ENCODE peak calls at places on chromosome 5, in nine cellular contexts. N, O, P, Z, K, C, F, T and D are unnamed samples. For H3K27me3 and H3K36me3, the result is how much of the 10 kb centered on the place peaks cover.

GRCh38 chr5:72558383-72558782 is 51.2 kb upstream of the ZNF366 start:
- DNase-seq in N (no peak), O (no peak), P (no peak), Z (no peak), K (no peak), C (no peak), F (no peak), T (no peak), D (no peak)

GRCh38 chr5:137220523-137220927 is 278.6 kb downstream of the SPOCK1 start:
- DNase-seq in N (no peak), O (peak), P (no peak), Z (no peak), K (no peak), C (no peak), F (peak), T (no peak), D (peak)

GRCh38 chr5:109411627-109412026 is 1.9 kb upstream of the PJA2 start:
- DNase-seq in N (no peak), O (no peak), P (no peak), Z (no peak), K (no peak), C (no peak), F (peak), T (no peak), D (peak)

GRCh38 chr5:178227138-178227659 is 5.4 kb downstream of the PHYKPL start:
- DNase-seq in N (no peak), O (no peak), P (no peak), Z (no peak), K (no peak), C (peak), F (no peak), T (peak), D (no peak)

GRCh38 chr5:96809898-96810297 is 2.2 kb upstream of the ERAP1 start:
- DNase-seq in N (no peak), O (no peak), P (peak), Z (no peak), K (peak), C (no peak), F (no peak), T (no peak), D (no peak)

GRCh38 chr5:138706655-138707480 is 46.4 kb upstream of the CTNNA1 start:
- DNase-seq in N (no peak), O (no peak), P (no peak), Z (no peak), K (peak), C (peak), F (peak), T (no peak), D (peak)

GRCh38 chr5:79990598-79991507 is at the start of gene MTX3:
- DNase-seq in N (peak), O (peak), P (peak), Z (peak), K (peak), C (peak), F (peak), T (peak), D (peak)

GRCh38 chr5:89851911-89852310 is 557.6 kb downstream of the CETN3 start:
- DNase-seq in N (no peak), O (no peak), P (no peak), Z (no peak), K (no peak), C (no peak), F (no peak), T (no peak), D (no peak)

GRCh38 chr5:102211165-102211564 is 84.9 kb downstream of the SLCO4C1 start:
- DNase-seq in N (no peak), O (no peak), P (no peak), Z (no peak), K (no peak), C (no peak), F (no peak), T (no peak), D (no peak)

GRCh38 chr5:104733063-104733719 is 1170.6 kb upstream of the NUDT12 start:
- DNase-seq in N (no peak), O (no peak), P (no peak), Z (no peak), K (no peak), C (no peak), F (no peak), T (no peak), D (no peak)

GRCh38 chr5:104739503-104739902 is 1176.9 kb upstream of the NUDT12 start:
- DNase-seq in N (no peak), O (no peak), P (no peak), Z (no peak), K (no peak), C (no peak), F (no peak), T (no peak), D (no peak)

GRCh38 chr5:104739905-104740304 is 1177.3 kb upstream of the NUDT12 start:
- DNase-seq in N (no peak), O (no peak), P (no peak), Z (no peak), K (no peak), C (no peak), F (no peak), T (no peak), D (no peak)

GRCh38 chr5:104734046-104734445 is 1171.5 kb upstream of the NUDT12 start:
- DNase-seq in N (no peak), O (no peak), P (no peak), Z (no peak), K (no peak), C (no peak), F (no peak), T (no peak), D (no peak)
- TF ChIP-seq CTCF in N (no peak), O (no peak), P (no peak), Z (no peak), K (no peak), C (no peak), F (no peak), T (no peak), D (no peak)

GRCh38 chr5:173245319-173246134 is 10.5 kb upstream of the NKX2-5 start:
- DNase-seq in N (no peak), O (peak), P (no peak), Z (no peak), K (no peak), C (no peak), F (no peak), T (no peak), D (no peak)
- H3K27me3 ChIP-seq in N (half or more), O (under half), P (half or more), Z (half or more), K (under half), C (under half), F (half or more), T (half or more), D (half or more)

GRCh38 chr5:150394912-150395689 is 17.6 kb downstream of the CD74 start:
- DNase-seq in N (no peak), O (no peak), P (no peak), Z (no peak), K (no peak), C (peak), F (no peak), T (no peak), D (no peak)

GRCh38 chr5:150389759-150390256 is 22.9 kb downstream of the CD74 start:
- DNase-seq in N (no peak), O (no peak), P (no peak), Z (no peak), K (no peak), C (no peak), F (no peak), T (no peak), D (no peak)

GRCh38 chr5:150392680-150393079 is 20.0 kb downstream of the CD74 start:
- DNase-seq in N (no peak), O (no peak), P (no peak), Z (no peak), K (no peak), C (no peak), F (no peak), T (no peak), D (no peak)

GRCh38 chr5:150394103-150394502 is 18.6 kb downstream of the CD74 start:
- DNase-seq in N (no peak), O (no peak), P (no peak), Z (no peak), K (no peak), C (no peak), F (no peak), T (no peak), D (peak)

DNA sequence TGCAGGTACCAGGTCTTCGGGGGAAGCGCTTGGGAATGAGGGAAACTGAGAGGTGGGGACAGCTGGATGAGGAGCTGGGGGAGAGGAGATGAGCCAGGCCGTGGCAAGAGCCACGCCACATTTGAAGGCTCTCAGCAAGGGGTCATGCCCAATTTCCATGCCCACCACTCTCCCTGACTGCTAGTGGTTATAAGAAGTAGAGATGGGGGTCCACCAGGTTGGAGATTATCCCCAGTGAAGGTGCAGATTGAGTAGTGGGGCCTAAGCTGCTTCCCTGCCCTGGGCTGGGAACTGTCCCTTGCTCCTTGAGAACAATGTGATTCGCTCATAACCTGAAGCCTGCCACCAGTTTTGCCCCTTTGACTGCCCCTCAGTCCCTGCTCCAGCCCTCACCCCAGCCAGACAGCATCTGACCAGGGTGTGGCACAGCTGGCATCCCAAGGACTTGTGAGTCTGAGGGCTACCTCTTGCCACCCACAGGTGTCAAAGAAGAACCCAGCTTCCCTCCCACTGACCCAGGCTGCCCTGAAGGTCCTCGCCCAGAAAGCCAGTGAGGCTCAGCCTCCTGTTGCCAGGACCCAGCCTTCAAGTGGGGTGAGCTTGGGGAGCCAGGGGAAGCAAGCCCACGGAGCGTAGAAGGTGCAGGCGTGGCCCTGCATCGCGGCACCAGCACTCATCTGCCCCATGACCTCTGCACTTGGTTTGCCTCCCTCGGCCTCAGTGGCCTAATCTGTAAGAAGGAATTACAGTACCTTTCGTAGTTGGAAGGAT is 21.5 kb downstream of the CD74 start:
- DNase-seq in N (no peak), O (no peak), P (no peak), Z (no peak), K (no peak), C (no peak), F (no peak), T (no peak), D (no peak)
- H3K36me3 ChIP-seq in N (half or more), O (under half), P (under half), Z (half or more), K (half or more), C (under half), F (under half), T (under half), D (under half)

GRCh38 chr5:130074820-130075219 is 170.6 kb downstream of the CHSY3 start:
- DNase-seq in N (no peak), O (no peak), P (no peak), Z (no peak), K (no peak), C (no peak), F (no peak), T (no peak), D (no peak)

GRCh38 chr5:130077007-130077406 is 172.7 kb downstream of the CHSY3 start:
- DNase-seq in N (no peak), O (no peak), P (no peak), Z (no peak), K (no peak), C (no peak), F (no peak), T (no peak), D (no peak)
- TF ChIP-seq CTCF in N (no peak), O (peak), P (no peak), Z (no peak), K (no peak), C (no peak), F (peak), T (no peak), D (peak)

GRCh38 chr5:1883120-1883924 is 597 bp upstream of the IRX4 start:
- DNase-seq in N (peak), O (peak), P (no peak), Z (no peak), K (no peak), C (peak), F (no peak), T (peak), D (no peak)
- H3K27me3 ChIP-seq in N (half or more), O (half or more), P (half or more), Z (half or more), K (under half), C (under half), F (half or more), T (half or more), D (half or more)

DNA sequence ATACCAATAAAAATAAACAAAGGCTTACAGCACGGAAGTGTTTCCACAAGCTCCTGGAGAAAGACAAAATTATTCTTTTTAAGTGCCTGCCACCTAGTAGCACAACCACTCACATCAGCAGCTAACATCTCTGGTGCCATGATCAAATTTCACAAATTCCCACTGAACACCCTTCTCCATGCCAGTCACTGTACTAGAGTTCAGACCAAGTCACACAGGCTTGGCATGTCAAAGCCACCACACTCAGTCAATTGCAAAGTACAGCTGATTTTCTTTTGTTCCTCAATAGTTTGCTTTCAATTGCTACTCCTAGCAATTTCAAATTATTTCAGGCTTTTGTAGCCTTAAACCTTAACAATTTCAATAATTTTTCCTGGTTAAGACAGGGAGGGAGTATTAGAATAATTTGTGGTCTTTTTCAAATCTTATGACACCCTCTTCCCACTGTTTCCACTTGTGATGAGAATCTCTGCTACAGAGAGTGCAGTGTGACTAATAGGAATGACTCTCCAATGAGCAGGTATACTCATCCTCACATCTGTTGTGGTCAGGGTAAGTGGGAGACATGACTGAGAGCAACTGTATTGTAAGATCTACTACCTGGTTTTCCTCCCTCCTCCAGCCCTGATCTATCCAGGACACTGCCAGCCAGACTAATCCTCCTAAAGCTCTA is 46.2 kb downstream of the RNF145 start:
- DNase-seq in N (no peak), O (no peak), P (no peak), Z (no peak), K (no peak), C (no peak), F (peak), T (no peak), D (peak)
- H3K36me3 ChIP-seq in N (under half), O (under half), P (under half), Z (half or more), K (half or more), C (under half), F (under half), T (under half), D (under half)

DNA sequence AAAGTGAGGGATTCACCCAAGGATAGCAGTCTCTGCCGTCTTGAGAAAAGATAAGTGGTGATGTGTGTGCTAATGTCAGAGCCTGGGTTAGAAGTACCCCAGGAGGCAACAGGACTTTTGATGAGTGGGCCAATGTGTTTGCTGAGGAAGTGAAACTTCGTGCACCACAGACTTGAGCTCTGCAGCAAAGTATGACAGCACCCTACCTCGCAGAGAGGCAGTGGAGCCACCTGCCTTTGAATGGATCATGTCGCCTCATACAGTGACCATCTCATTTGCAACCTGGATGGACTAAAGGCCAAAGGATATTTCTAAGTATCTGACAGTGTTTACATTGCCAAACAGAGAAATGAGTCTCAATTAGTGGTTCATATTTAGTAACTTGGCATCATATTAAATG is 593.9 kb upstream of the GRAMD2B start:
- DNase-seq in N (no peak), O (no peak), P (no peak), Z (no peak), K (no peak), C (no peak), F (no peak), T (no peak), D (no peak)
- TF ChIP-seq CTCF in N (no peak), O (no peak), P (no peak), Z (no peak), K (no peak), C (no peak), F (no peak), T (no peak), D (no peak)

GRCh38 chr5:55108651-55109050 is 6.2 kb downstream of the GZMA start:
- DNase-seq in N (no peak), O (no peak), P (no peak), Z (no peak), K (no peak), C (no peak), F (no peak), T (no peak), D (no peak)
- H3K27me3 ChIP-seq in N (under half), O (under half), P (under half), Z (under half), K (under half), C (under half), F (under half), T (under half), D (under half)

GRCh38 chr5:142317673-142318261 is 7.1 kb downstream of the SPRY4 start:
- DNase-seq in N (no peak), O (no peak), P (no peak), Z (no peak), K (no peak), C (no peak), F (no peak), T (no peak), D (no peak)

GRCh38 chr5:142316051-142316450 is 8.8 kb downstream of the SPRY4 start:
- DNase-seq in N (no peak), O (peak), P (no peak), Z (no peak), K (no peak), C (no peak), F (no peak), T (no peak), D (no peak)

GRCh38 chr5:142315231-142315900 is 9.5 kb downstream of the SPRY4 start:
- DNase-seq in N (no peak), O (no peak), P (no peak), Z (no peak), K (no peak), C (no peak), F (no peak), T (no peak), D (no peak)

GRCh38 chr5:142317173-142317572 is 7.6 kb downstream of the SPRY4 start:
- DNase-seq in N (no peak), O (no peak), P (no peak), Z (no peak), K (no peak), C (no peak), F (no peak), T (no peak), D (no peak)

GRCh38 chr5:142316681-142317080 is 8.1 kb downstream of the SPRY4 start:
- DNase-seq in N (no peak), O (no peak), P (no peak), Z (no peak), K (no peak), C (no peak), F (no peak), T (no peak), D (no peak)
- H3K36me3 ChIP-seq in N (under half), O (under half), P (under half), Z (under half), K (under half), C (under half), F (under half), T (under half), D (under half)

GRCh38 chr5:133390416-133391155 is 221.8 kb downstream of the FSTL4 start:
- DNase-seq in N (no peak), O (no peak), P (no peak), Z (no peak), K (no peak), C (no peak), F (no peak), T (no peak), D (no peak)
- TF ChIP-seq CTCF in N (no peak), O (no peak), P (no peak), Z (no peak), K (no peak), C (no peak), F (no peak), T (no peak), D (no peak)